ENCODE peak calls at places on chromosomes 2 and 18, in five cellular contexts. W is H1, R is H9, Z is mesenchymal stem cell, Q is trophoblast cell. J is an unnamed sample.

GRCh38 chr2:152407204-152407721 is 72.3 kb downstream of the FMNL2 start:
- DNase-seq in Z (peak), R (peak), W (no peak), Q (peak), J (peak)

GRCh38 chr2:32663864-32664263 is 36.0 kb downstream of the TTC27 start:
- DNase-seq in Q (no peak), Z (no peak), W (no peak), R (no peak), J (no peak)

GRCh38 chr2:12776457-12777049 is 59.8 kb downstream of the TRIB2 start:
- DNase-seq in R (no peak), W (no peak), Q (no peak), Z (no peak), J (no peak)

GRCh38 chr2:223513771-223514455 is 88.2 kb downstream of the SCG2 start:
- DNase-seq in R (no peak), W (no peak), Z (peak), Q (peak), J (no peak)

GRCh38 chr2:241817126-241817820 is 8.3 kb downstream of the NEU4 start:
- DNase-seq in R (peak), Q (no peak), W (no peak), Z (no peak), J (no peak)

GRCh38 chr2:238908960-238909951 is 61.4 kb downstream of the TWIST2 start:
- DNase-seq in R (no peak), Q (peak), Z (peak), W (no peak), J (no peak)

GRCh38 chr2:170052151-170052550 is 125.8 kb upstream of the MYO3B start:
- DNase-seq in Q (no peak), W (no peak), Z (no peak), R (no peak), J (no peak)

GRCh38 chr2:168849610-168850009 is 40.6 kb downstream of the SPC25 start:
- DNase-seq in Z (peak), W (peak), R (peak), Q (no peak), J (no peak)

GRCh38 chr2:111173338-111173737 is 52.6 kb downstream of the BCL2L11 start:
- DNase-seq in R (no peak), Z (no peak), Q (no peak), W (no peak), J (no peak)

GRCh38 chr2:54522624-54523281 is 66.6 kb downstream of the SPTBN1 start:
- DNase-seq in R (peak), Z (peak), Q (peak), W (peak), J (peak)

GRCh38 chr18:32877371-32877770 is 104.5 kb upstream of the KLHL14 start:
- DNase-seq in Z (no peak), W (no peak), Q (no peak), R (no peak), J (no peak)

GRCh38 chr18:23236876-23237468 is 101.7 kb downstream of the CABLES1 start:
- DNase-seq in W (no peak), Q (peak), Z (no peak), R (no peak), J (no peak)

GRCh38 chr2:42959148-42959992 is 167.0 kb upstream of the HAAO start:
- DNase-seq in Z (no peak), R (no peak), Q (no peak), W (no peak), J (no peak)

GRCh38 chr2:135916232-135916631 is 40.0 kb upstream of the MCM6 start:
- DNase-seq in W (no peak), Z (peak), R (no peak), Q (peak), J (peak)

GRCh38 chr2:10552220-10552870 is 104.2 kb upstream of the ODC1 start:
- DNase-seq in Z (no peak), Q (no peak), R (no peak), W (no peak), J (no peak)

GRCh38 chr2:180562378-180562777 is 418.0 kb upstream of the UBE2E3 start:
- DNase-seq in Q (no peak), W (no peak), Z (no peak), R (no peak), J (no peak)

GRCh38 chr2:64876137-64876647 is 113.0 kb upstream of the SLC1A4 start:
- DNase-seq in Z (peak), R (peak), W (no peak), Q (peak), J (peak)

GRCh38 chr2:180205616-180206271 is 198.6 kb upstream of the CWC22 start:
- DNase-seq in R (no peak), Z (no peak), Q (no peak), W (no peak), J (peak)

GRCh38 chr18:49812321-49813070 is 837 bp downstream of the ACAA2 start:
- DNase-seq in W (no peak), Q (no peak), R (no peak), Z (peak), J (no peak)

GRCh38 chr2:43737855-43738254 is 36.0 kb upstream of the DYNC2LI1 start:
- DNase-seq in R (no peak), Q (peak), W (no peak), Z (no peak), J (no peak)

GRCh38 chr2:68195096-68195495 is 37.4 kb downstream of the PNO1 start:
- DNase-seq in R (no peak), Q (no peak), W (no peak), Z (no peak), J (no peak)

GRCh38 chr2:152950125-152950524 is 231.7 kb downstream of the ARL6IP6 start:
- DNase-seq in Q (peak), R (no peak), W (no peak), Z (no peak), J (peak)

GRCh38 chr2:44016282-44016681 is 20.5 kb upstream of the LRPPRC start:
- DNase-seq in Q (peak), W (peak), Z (peak), R (peak), J (peak)

GRCh38 chr2:26768759-26769500 is 4.8 kb downstream of the SLC35F6 start:
- DNase-seq in W (no peak), Q (peak), R (no peak), Z (peak), J (no peak)

GRCh38 chr2:108184421-108184820 is 55.3 kb upstream of the SULT1C3 start:
- DNase-seq in Q (peak), Z (peak), W (no peak), R (no peak), J (no peak)

GRCh38 chr2:145752091-145752806 is 1232.3 kb upstream of the ZEB2 start:
- DNase-seq in W (no peak), R (no peak), Q (peak), Z (peak), J (peak)

GRCh38 chr2:26669099-26669498 is 23.4 kb upstream of the KCNK3 start:
- DNase-seq in Q (no peak), W (no peak), Z (no peak), R (no peak), J (no peak)

GRCh38 chr2:110957267-110957666 is 163.4 kb upstream of the BCL2L11 start:
- DNase-seq in W (no peak), R (no peak), Q (no peak), Z (no peak), J (no peak)

GRCh38 chr2:172726172-172726735 is 9.4 kb upstream of the RAPGEF4 start:
- DNase-seq in R (no peak), W (no peak), Z (no peak), Q (no peak), J (no peak)

GRCh38 chr18:29652797-29653196 is 1389.7 kb downstream of the DSC3 start:
- DNase-seq in Q (no peak), Z (no peak), W (no peak), R (no peak), J (no peak)

GRCh38 chr2:88832256-88832991 is 141.0 kb downstream of the RPIA start:
- DNase-seq in R (no peak), Q (no peak), Z (no peak), W (no peak), J (no peak)

GRCh38 chr2:65071499-65072180 is 15.4 kb downstream of the CEP68 start:
- DNase-seq in R (peak), Q (peak), W (no peak), Z (peak), J (no peak)

GRCh38 chr2:191508738-191509137 is 169.2 kb upstream of the NABP1 start:
- DNase-seq in Q (no peak), W (no peak), Z (no peak), R (no peak), J (no peak)
- H3K18ac ChIP-seq in Q (no peak), W (no peak), Z (no peak), R (no peak), J (no peak)

GRCh38 chr2:22826658-22827165 is 558.3 kb upstream of the KLHL29 start:
- DNase-seq in W (no peak), Q (no peak), R (no peak), Z (no peak), J (no peak)

GRCh38 chr2:22817197-22817596 is 567.8 kb upstream of the KLHL29 start:
- DNase-seq in W (no peak), Q (no peak), Z (no peak), R (no peak), J (no peak)

GRCh38 chr2:22821458-22821857 is 563.5 kb upstream of the KLHL29 start:
- DNase-seq in W (no peak), Z (no peak), Q (no peak), R (no peak), J (no peak)
- H2BK12ac ChIP-seq in W (no peak), Z (no peak), Q (no peak), R (no peak), J (no peak)

DNA sequence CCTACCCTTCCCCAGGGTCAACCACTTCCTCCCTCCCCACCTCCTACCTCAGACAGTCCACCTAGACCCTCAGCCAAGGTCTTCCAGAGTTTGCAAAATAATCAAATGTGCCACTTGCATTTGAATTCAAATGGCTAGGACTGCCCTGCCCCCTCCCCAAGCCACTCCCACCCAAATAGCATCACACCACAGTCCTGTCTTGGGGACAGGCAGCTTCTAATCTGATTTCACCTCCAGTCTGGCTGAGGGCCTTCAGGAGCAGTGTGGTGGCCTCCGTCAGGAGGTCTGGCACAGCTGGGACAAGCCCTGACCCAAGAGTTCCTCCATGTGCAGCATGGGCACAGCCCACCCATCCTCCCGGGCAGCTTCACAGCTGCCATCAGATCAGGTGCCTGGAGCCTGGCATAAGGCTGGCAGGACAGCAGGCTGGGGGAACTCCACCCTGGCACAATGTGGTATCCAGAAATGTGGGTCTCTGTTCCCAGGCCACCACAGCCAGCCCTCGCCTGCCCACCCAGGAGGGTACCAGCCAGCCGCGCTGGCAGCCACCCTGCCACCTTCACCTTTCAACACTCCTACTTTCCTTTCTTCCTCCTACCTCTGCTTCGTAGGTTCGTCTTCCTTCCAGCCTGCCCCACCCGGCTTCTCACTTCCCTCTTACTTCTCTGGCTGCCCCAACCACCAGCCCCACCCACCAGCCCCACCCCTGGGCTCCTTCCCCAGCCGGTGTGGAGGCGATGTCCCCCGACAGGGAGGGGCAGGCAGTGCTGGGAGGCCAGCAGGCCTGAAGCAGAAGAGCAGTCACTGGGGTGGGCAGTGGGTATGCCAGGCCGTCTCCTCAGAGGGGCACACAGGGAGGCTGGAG is at the start of gene CAPG:
- DNase-seq in R (peak), W (no peak), Z (no peak), Q (peak), J (no peak)
- H3K18ac ChIP-seq in R (no peak), W (peak), Z (peak), Q (peak), J (peak)

GRCh38 chr2:159615936-159616733 is at the start of gene BAZ2B:
- DNase-seq in W (no peak), Z (peak), Q (peak), R (peak), J (peak)

GRCh38 chr2:159613515-159614336 is 2.6 kb downstream of the BAZ2B start:
- DNase-seq in Q (no peak), R (no peak), Z (peak), W (no peak), J (no peak)

GRCh38 chr2:159612255-159612901 is 4.0 kb downstream of the BAZ2B start:
- DNase-seq in W (no peak), Z (peak), Q (no peak), R (no peak), J (peak)

GRCh38 chr2:159615187-159615935 is 987 bp downstream of the BAZ2B start:
- DNase-seq in Q (peak), Z (peak), W (peak), R (peak), J (peak)

DNA sequence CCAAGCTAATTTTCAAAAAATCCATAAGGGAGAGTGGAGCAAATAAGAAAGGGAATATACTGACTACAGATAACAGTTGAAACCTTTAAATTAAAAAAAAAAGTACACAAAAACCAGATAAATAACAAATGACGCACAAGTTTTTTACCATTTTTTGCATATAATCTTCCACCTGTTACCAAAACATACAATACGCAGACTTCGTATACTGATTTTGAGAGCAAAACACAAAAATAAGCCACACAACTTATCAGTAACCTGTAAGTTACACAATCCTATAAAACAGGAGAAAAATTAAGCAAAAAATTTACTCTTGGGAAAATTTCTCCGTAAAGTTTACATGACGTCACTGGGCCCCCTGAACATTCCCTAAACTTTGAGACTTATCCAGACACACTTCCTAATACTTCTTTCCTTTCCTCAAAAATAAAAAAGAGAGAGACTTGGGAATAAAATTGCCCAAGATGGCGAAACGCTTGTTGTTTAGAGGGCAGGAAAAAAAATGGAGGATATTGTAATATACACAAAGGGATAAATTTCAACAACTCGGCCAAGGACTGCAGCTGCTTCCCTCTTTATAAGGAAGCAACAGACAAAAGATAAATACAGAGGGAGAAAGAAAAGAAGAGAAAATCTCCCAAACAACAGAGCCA is 1.7 kb downstream of the BAZ2B start:
- DNase-seq in W (no peak), Q (peak), Z (no peak), R (no peak), J (no peak)
- H2BK12ac ChIP-seq in W (peak), Q (no peak), Z (no peak), R (no peak), J (no peak)

GRCh38 chr18:3526421-3527354 is 76.7 kb downstream of the TGIF1 start:
- DNase-seq in W (no peak), R (no peak), Q (peak), Z (peak), J (peak)
- H3K18ac ChIP-seq in W (peak), R (peak), Q (peak), Z (no peak), J (peak)

GRCh38 chr18:21901423-21901822 is 160.8 kb downstream of the MIB1 start:
- DNase-seq in W (no peak), R (no peak), Q (no peak), Z (peak), J (no peak)

GRCh38 chr18:21907451-21907850 is 166.9 kb downstream of the MIB1 start:
- DNase-seq in Z (no peak), Q (no peak), W (no peak), R (no peak), J (no peak)

GRCh38 chr18:21900594-21901352 is 160.2 kb downstream of the MIB1 start:
- DNase-seq in R (no peak), W (no peak), Q (no peak), Z (no peak), J (no peak)

GRCh38 chr18:21904856-21905255 is 164.3 kb downstream of the MIB1 start:
- DNase-seq in Z (no peak), R (no peak), Q (no peak), W (no peak), J (no peak)

GRCh38 chr18:21903688-21904087 is 163.1 kb downstream of the MIB1 start:
- DNase-seq in Z (no peak), Q (no peak), W (no peak), R (no peak), J (no peak)
- H2BK12ac ChIP-seq in Z (no peak), Q (no peak), W (no peak), R (no peak), J (no peak)

GRCh38 chr2:226184540-226184939 is 615.1 kb downstream of the IRS1 start:
- DNase-seq in R (no peak), Z (no peak), W (no peak), Q (no peak), J (no peak)
- H3K18ac ChIP-seq in R (no peak), Z (peak), W (no peak), Q (no peak), J (no peak)

GRCh38 chr18:77736817-77737216 is 487.2 kb downstream of the GALR1 start:
- DNase-seq in Q (no peak), R (no peak), W (no peak), Z (no peak), J (no peak)

GRCh38 chr18:77733292-77733903 is 483.8 kb downstream of the GALR1 start:
- DNase-seq in W (peak), Z (no peak), Q (no peak), R (peak), J (no peak)

GRCh38 chr18:77737412-77737811 is 487.8 kb downstream of the GALR1 start:
- DNase-seq in W (no peak), Q (no peak), R (no peak), Z (no peak), J (no peak)
- H2BK12ac ChIP-seq in W (no peak), Q (no peak), R (no peak), Z (no peak), J (no peak)

GRCh38 chr2:46798041-46798440 is 117.6 kb downstream of the MCFD2 start:
- DNase-seq in Q (no peak), R (no peak), Z (no peak), W (no peak), J (no peak)

GRCh38 chr2:46800218-46800617 is 115.4 kb downstream of the MCFD2 start:
- DNase-seq in Q (no peak), W (no peak), Z (no peak), R (no peak), J (no peak)

GRCh38 chr2:46796843-46797625 is 118.6 kb downstream of the MCFD2 start:
- DNase-seq in Z (no peak), W (no peak), R (no peak), Q (no peak), J (no peak)

GRCh38 chr2:46800625-46801024 is 115.0 kb downstream of the MCFD2 start:
- DNase-seq in Z (no peak), Q (no peak), R (no peak), W (no peak), J (no peak)

DNA sequence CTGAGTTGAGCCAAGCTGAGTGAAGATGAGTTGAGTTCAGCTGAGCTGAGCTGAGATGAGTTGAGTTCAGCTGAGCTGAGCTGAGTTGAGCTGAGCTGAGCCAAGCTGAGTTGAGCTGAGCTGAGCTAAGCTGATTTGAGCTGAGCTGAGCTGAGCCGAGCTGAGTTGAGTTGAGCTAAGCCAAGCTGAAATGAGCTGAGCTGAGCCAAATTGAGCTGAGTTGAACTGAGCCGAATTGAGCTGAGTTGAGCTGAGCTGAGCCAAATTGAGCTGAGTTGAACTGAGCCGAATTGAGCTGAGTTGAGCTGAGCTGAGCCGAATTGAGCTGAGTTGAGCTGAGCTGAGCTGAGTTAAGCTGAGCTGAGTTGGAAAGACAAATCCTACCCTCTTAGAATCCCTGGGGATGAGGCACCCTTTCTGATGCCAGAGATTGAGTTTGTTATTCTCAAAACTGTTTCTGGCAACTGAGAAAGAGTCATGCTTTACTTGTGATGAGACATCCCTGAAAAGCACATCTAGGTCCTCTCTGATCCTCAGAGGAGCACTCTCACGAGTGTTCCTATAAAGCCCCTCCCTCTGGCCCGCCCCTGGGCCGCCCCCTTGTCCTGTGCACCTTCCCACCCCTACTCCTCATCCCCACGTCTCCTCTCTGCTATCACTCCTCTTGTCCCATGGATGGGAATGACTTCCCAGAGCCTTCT is 116.5 kb downstream of the MCFD2 start:
- DNase-seq in R (no peak), Q (no peak), Z (no peak), W (no peak), J (no peak)
- H3K18ac ChIP-seq in R (no peak), Q (no peak), Z (no peak), W (no peak), J (no peak)

GRCh38 chr2:3115301-3116042 is 262.1 kb downstream of the EIPR1 start:
- DNase-seq in Z (no peak), R (no peak), W (no peak), Q (no peak), J (no peak)
- H2BK12ac ChIP-seq in Z (no peak), R (no peak), W (no peak), Q (no peak), J (no peak)

J was measured in neuronal stem cell.